ENCODE peak calls at places on chromosomes 6 and 20, in ten cellular contexts. L, H, T, V, A, E, G, W, I and O are unnamed samples.

GRCh38 chr6:150937126-150937906 is 71.8 kb downstream of the MTHFD1L start:
- DNase-seq in L (no peak), H (no peak), T (no peak), V (no peak), A (no peak), E (no peak), G (no peak), W (no peak), I (no peak), O (no peak)

GRCh38 chr6:33428219-33428890 is 8.5 kb downstream of the SYNGAP1 start:
- DNase-seq in L (peak), H (no peak), T (no peak), V (no peak), A (no peak), E (no peak), G (peak), W (no peak), I (peak), O (no peak)

GRCh38 chr6:113920663-113921267 is 50.2 kb downstream of the HDAC2 start:
- DNase-seq in L (peak), H (no peak), T (no peak), V (no peak), A (no peak), E (no peak), G (no peak), W (no peak), I (no peak), O (no peak)

GRCh38 chr6:91088515-91088914 is 501.6 kb upstream of the MAP3K7 start:
- DNase-seq in L (no peak), H (no peak), T (no peak), V (no peak), A (no peak), E (no peak), G (no peak), W (no peak), I (no peak), O (no peak)

GRCh38 chr20:48826064-48826463 is 1.7 kb downstream of the PREX1 start:
- DNase-seq in L (no peak), H (no peak), T (no peak), V (no peak), A (no peak), E (no peak), G (no peak), W (no peak), I (no peak), O (peak)

GRCh38 chr6:168949876-168950499 is 303.7 kb downstream of the THBS2 start:
- DNase-seq in L (no peak), H (no peak), T (no peak), V (no peak), A (no peak), E (no peak), G (no peak), W (no peak), I (no peak), O (no peak)

GRCh38 chr6:83062225-83062624 is 3.4 kb downstream of the UBE3D start:
- DNase-seq in L (no peak), H (no peak), T (no peak), V (no peak), A (no peak), E (peak), G (no peak), W (no peak), I (no peak), O (no peak)

GRCh38 chr6:44388876-44389275 is 1.4 kb downstream of the CDC5L start:
- DNase-seq in L (peak), H (no peak), T (no peak), V (no peak), A (no peak), E (no peak), G (no peak), W (no peak), I (no peak), O (no peak)

GRCh38 chr6:45310118-45310788 is 17.9 kb upstream of the RUNX2 start:
- DNase-seq in L (no peak), H (no peak), T (no peak), V (no peak), A (no peak), E (no peak), G (no peak), W (no peak), I (no peak), O (no peak)

GRCh38 chr20:62537649-62538292 is 62.0 kb upstream of the GATA5 start:
- DNase-seq in L (peak), H (no peak), T (no peak), V (no peak), A (no peak), E (no peak), G (no peak), W (no peak), I (no peak), O (no peak)

GRCh38 chr6:4973972-4974885 is 29.6 kb downstream of the RPP40 start:
- DNase-seq in L (peak), H (no peak), T (no peak), V (no peak), A (no peak), E (peak), G (no peak), W (no peak), I (no peak), O (peak)

GRCh38 chr6:157774153-157775135 is 48.6 kb upstream of the SNX9 start:
- DNase-seq in L (peak), H (no peak), T (no peak), V (no peak), A (no peak), E (no peak), G (no peak), W (no peak), I (no peak), O (no peak)

GRCh38 chr6:154521412-154521811 is 10.9 kb upstream of the CNKSR3 start:
- DNase-seq in L (peak), H (no peak), T (no peak), V (no peak), A (no peak), E (no peak), G (no peak), W (no peak), I (no peak), O (no peak)

GRCh38 chr20:33803921-33804337 is 7.2 kb upstream of the CHMP4B start:
- DNase-seq in L (no peak), H (no peak), T (no peak), V (no peak), A (no peak), E (peak), G (peak), W (no peak), I (no peak), O (no peak)

GRCh38 chr6:116314878-116315277 is 35.1 kb upstream of the TSPYL1 start:
- DNase-seq in L (no peak), H (no peak), T (no peak), V (no peak), A (no peak), E (no peak), G (no peak), W (no peak), I (no peak), O (no peak)

GRCh38 chr6:29975561-29975907 is 33.2 kb downstream of the HLA-A start:
- DNase-seq in L (no peak), H (no peak), T (no peak), V (no peak), A (no peak), E (no peak), G (no peak), W (no peak), I (no peak), O (no peak)